ENCODE peak calls at places on chromosomes 6 and 20, in four cellular contexts. P, N, Y and J are unnamed samples.

GRCh38 chr6:23180504-23181293 is 611.3 kb downstream of the HDGFL1 start:
- DNase-seq in P (no peak), N (peak; percentile 68), Y (peak; percentile 53), J (no peak)

GRCh38 chr6:159444073-159444472 is 249.0 kb downstream of the SOD2 start:
- DNase-seq in P (no peak), N (no peak), Y (no peak), J (no peak)

GRCh38 chr6:104182811-104183210 is 676.9 kb downstream of the HACE1 start:
- DNase-seq in P (no peak), N (no peak), Y (no peak), J (no peak)

GRCh38 chr6:126632271-126632670 is 292.4 kb downstream of the CENPW start:
- DNase-seq in P (no peak), N (no peak), Y (no peak), J (no peak)

GRCh38 chr6:33589723-33590530 is 9.9 kb upstream of the BAK1 start:
- DNase-seq in P (peak; percentile 97), N (peak; percentile 78), Y (peak; percentile 78), J (no peak)

GRCh38 chr6:26223677-26224546 is 136.7 kb downstream of the HFE start:
- DNase-seq in P (peak; percentile 92), N (peak; percentile 51), Y (peak; percentile 75), J (peak; percentile 65)

GRCh38 chr20:6489361-6490154 is 277.9 kb upstream of the BMP2 start:
- DNase-seq in P (peak; percentile 86), N (no peak), Y (no peak), J (no peak)

GRCh38 chr6:42320762-42321161 is 103.1 kb upstream of the MRPS10 start:
- DNase-seq in P (no peak), N (no peak), Y (no peak), J (no peak)

GRCh38 chr6:77462359-77463307 is 658 bp downstream of the HTR1B start:
- DNase-seq in P (no peak), N (peak; percentile 23), Y (peak; percentile 28), J (peak; percentile 81)

GRCh38 chr6:151229401-151230276 is 10.1 kb upstream of the AKAP12 start:
- DNase-seq in P (no peak), N (no peak), Y (no peak), J (no peak)

GRCh38 chr6:110814488-110815259 is 595 bp downstream of the CDK19 start:
- DNase-seq in P (no peak), N (peak; percentile 61), Y (peak; percentile 63), J (peak; percentile 91)

GRCh38 chr6:36130672-36131516 is 581 bp downstream of the MAPK13 start:
- DNase-seq in P (peak; percentile 73), N (peak; percentile 78), Y (peak; percentile 74), J (no peak)

GRCh38 chr6:36131517-36132220 is 1.4 kb downstream of the MAPK13 start:
- DNase-seq in P (peak; percentile 84), N (peak; percentile 88), Y (peak; percentile 71), J (no peak)

GRCh38 chr6:36128073-36128472 is 2.2 kb upstream of the MAPK13 start:
- DNase-seq in P (no peak), N (no peak), Y (no peak), J (no peak)

GRCh38 chr6:36128793-36129192 is 1.5 kb upstream of the MAPK13 start:
- DNase-seq in P (no peak), N (no peak), Y (no peak), J (no peak)

GRCh38 chr6:36129889-36130671 is at the start of gene MAPK13:
- DNase-seq in P (peak; percentile 25), N (peak; percentile 77), Y (peak; percentile 66), J (peak; percentile 87)
- TF ChIP-seq POLR2A in P (no peak), N (peak; percentile 32), Y (no peak), J (no peak)

GRCh38 chr20:58073945-58074920 is 154.2 kb downstream of the ANKRD60 start:
- DNase-seq in P (no peak), N (peak; percentile 19), Y (no peak), J (peak; percentile 58)
- H3K4me3 ChIP-seq in P (no peak overlapping the region), N (no peak overlapping the region), Y (no peak overlapping the region), J (no peak overlapping the region)

GRCh38 chr6:73580247-73581149 is 59.7 kb upstream of the EEF1A1 start:
- DNase-seq in P (peak; percentile 93), N (peak; percentile 64), Y (peak; percentile 81), J (peak; percentile 86)
- TF ChIP-seq POLR2A in P (peak; percentile 30), N (peak; percentile 20), Y (no peak), J (no peak)

DNA sequence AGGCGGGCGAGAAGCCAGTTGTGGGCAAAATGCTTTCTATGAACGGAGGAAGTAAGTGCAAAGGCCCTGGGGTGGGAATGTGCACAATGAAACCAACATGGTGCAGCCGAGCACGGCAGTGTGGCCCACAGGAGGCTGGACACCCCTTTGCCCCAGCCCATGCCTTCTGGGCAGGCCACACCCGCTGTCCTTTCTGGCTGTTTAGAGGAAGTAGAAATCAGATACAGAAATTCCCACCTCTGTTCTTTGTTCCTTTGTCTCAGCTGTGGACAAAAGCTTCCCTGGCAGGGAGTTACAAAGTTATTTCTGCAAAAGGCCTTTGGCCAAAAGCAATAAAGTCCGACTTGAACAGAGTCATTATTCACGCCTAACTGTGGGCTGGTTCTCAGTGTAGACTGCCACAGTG is 11.9 kb downstream of the SULF2 start:
- DNase-seq in P (no peak), N (peak; percentile 29), Y (peak; percentile 39), J (no peak)
- H3K4me3 ChIP-seq in P (no peak overlapping the region), N (no peak overlapping the region), Y (no peak overlapping the region), J (no peak overlapping the region)

GRCh38 chr6:118934461-118935330 is at the start of gene MCM9:
- DNase-seq in P (peak; percentile 90), N (peak; percentile 94), Y (peak; percentile 93), J (peak; percentile 78)
- TF ChIP-seq POLR2A in P (peak; percentile 78), N (peak; percentile 72), Y (no peak), J (no peak)

GRCh38 chr20:63588641-63589041 is 14.6 kb upstream of the HELZ2 start:
- DNase-seq in P (no peak), N (no peak), Y (no peak), J (no peak)
- H3K4me3 ChIP-seq in P (no peak overlapping the region), N (no peak overlapping the region), Y (no peak overlapping the region), J (no peak overlapping the region)